ENCODE peak calls at places on chromosomes 13 and 19, in eight cellular contexts. L, X, D, Y, S, I, O and G are unnamed samples. For H3K36me3 and H3K4me1, the result is how much of the 10 kb centered on the place peaks cover.

GRCh38 chr19:36707134-36707533 is 19.7 kb downstream of the ZNF567 start:
- DNase-seq in L (no peak), I (no peak), D (no peak), X (no peak), S (no peak), Y (no peak), O (no peak), G (no peak)

GRCh38 chr13:110661256-110661655 is 44.7 kb downstream of the CARS2 start:
- DNase-seq in D (no peak), X (no peak), O (no peak), L (no peak), I (no peak), S (no peak), Y (no peak), G (no peak)

GRCh38 chr19:45791744-45792481 is 732 bp downstream of the DMWD start:
- DNase-seq in D (no peak), S (no peak), X (no peak), I (no peak), L (no peak), O (no peak), Y (peak), G (no peak)

GRCh38 chr19:51076602-51077213 is 6.0 kb downstream of the KLK14 start:
- DNase-seq in L (no peak), Y (no peak), I (no peak), X (no peak), O (no peak), D (no peak), S (no peak), G (no peak)

GRCh38 chr13:28467034-28467433 is 27.9 kb downstream of the FLT1 start:
- DNase-seq in X (no peak), Y (no peak), L (no peak), I (no peak), S (no peak), O (no peak), D (no peak), G (no peak)

GRCh38 chr13:40254394-40254793 is 412.0 kb downstream of the FOXO1 start:
- DNase-seq in I (no peak), D (no peak), L (no peak), S (no peak), Y (no peak), O (no peak), X (no peak), G (no peak)

GRCh38 chr13:27967736-27968315 is 1.3 kb downstream of the CDX2 start:
- DNase-seq in L (no peak), I (no peak), Y (no peak), X (no peak), D (no peak), S (no peak), O (no peak), G (no peak)

GRCh38 chr13:20969182-20969581 is 66.6 kb upstream of the XPO4 start:
- DNase-seq in Y (no peak), I (peak), D (no peak), X (no peak), L (no peak), O (no peak), S (no peak), G (no peak)

GRCh38 chr13:84400711-84401110 is 518.4 kb upstream of the SLITRK1 start:
- DNase-seq in L (no peak), S (no peak), D (no peak), I (peak), X (no peak), Y (no peak), O (no peak), G (no peak)

DNA sequence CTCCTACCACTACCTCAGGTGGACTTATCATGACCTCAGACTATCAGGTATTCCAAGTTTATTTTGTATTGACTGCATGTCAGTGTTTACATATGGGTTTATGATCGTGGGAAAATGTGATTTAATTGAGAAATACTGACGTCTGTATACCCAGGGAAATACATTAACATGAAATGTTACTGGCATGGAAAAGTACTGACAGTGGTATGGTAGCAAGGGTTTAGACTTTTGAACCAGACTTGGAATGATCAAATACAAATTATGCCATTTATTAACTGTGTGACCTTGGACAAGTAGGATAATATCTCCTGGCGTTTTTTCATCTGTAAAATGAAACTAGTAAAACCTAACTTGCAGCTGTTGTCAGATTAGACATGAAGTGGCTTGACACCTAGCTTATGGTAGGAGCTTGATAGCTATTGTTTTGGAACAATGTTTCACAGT is 147.7 kb downstream of the CDK8 start:
- DNase-seq in Y (no peak), S (no peak), X (no peak), O (no peak), I (no peak), L (no peak), D (no peak), G (no peak)
- H3K36me3 ChIP-seq in Y (under half), S (under half), X (under half), O (under half), I (under half), L (under half), D (under half), G (under half)

GRCh38 chr19:41218615-41219507 is at the start of gene AXL:
- DNase-seq in L (no peak), O (peak), X (peak), I (peak), Y (peak), S (no peak), D (peak), G (peak)

GRCh38 chr19:41219924-41220567 is 1.0 kb downstream of the AXL start:
- DNase-seq in X (peak), O (peak), D (peak), Y (peak), S (no peak), I (peak), L (no peak), G (no peak)

GRCh38 chr19:41223431-41224234 is 4.6 kb downstream of the AXL start:
- DNase-seq in Y (no peak), I (peak), D (peak), L (no peak), O (no peak), X (no peak), S (no peak), G (peak)

GRCh38 chr19:41222240-41222639 is 3.2 kb downstream of the AXL start:
- DNase-seq in O (no peak), D (no peak), Y (no peak), I (no peak), S (no peak), X (no peak), L (no peak), G (no peak)

DNA sequence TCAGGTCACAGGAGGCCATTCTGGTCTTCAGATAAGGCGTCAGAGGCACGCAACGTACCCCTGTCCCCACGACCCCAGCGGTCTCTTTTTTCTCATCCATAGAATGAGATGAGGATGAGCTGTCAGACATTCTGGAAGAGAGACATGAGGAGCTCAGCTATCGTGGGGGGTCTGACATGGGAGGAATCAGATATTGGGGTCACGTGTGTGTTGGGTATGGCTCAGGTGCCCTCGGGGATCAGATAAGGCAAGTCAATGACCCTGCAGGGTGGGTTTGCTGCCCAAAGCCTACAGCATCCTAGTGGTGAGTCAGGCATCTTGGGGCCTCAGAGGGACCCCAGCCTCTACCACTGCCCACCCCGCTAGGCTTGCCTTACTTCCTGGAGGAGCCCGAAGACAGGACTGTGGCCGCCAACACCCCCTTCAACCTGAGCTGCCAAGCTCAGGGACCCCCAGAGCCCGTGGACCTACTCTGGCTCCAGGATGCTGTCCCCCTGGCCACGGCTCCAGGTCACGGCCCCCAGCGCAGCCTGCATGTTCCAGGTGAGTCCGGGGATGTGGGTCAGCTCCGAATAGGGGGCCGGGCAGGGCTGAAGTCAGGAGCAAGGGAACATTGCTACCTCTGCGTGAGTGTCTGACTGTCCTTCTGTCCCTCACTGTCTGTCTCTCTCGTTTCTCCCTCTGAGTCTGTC is 2.6 kb downstream of the AXL start:
- DNase-seq in S (no peak), D (no peak), I (no peak), X (no peak), L (no peak), O (no peak), Y (no peak), G (no peak)
- H3K27ac ChIP-seq in S (no peak), D (no peak), I (no peak), X (peak), L (no peak), O (peak), Y (no peak), G (no peak)

GRCh38 chr13:113950451-113951245 is 23.2 kb downstream of the C13orf46 start:
- DNase-seq in D (no peak), O (no peak), X (no peak), I (no peak), Y (peak), S (peak), L (no peak), G (peak)
- H3K4me1 ChIP-seq in D (under half), O (under half), X (under half), I (under half), Y (under half), S (under half), L (under half), G (under half)

DNA sequence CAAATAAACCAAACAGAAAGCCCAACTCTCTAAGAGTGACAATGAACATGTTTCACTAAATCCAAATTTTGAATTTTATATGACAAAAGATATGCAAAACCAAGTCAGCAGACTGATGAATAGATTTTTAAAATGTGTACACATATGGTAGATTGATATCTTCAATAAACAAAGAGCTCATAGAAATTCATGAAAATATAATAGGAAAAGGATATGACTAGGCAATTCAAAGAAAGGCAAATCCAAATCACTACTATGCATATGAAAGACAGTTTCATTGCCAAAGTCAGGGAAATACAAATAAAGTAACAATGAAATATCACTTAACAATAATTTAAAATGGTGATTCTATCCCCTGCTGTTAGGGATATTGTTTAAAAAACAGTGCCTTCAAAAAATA is 63.7 kb upstream of the NBEA start:
- DNase-seq in L (no peak), S (no peak), D (no peak), Y (no peak), X (no peak), I (no peak), O (no peak), G (no peak)
- H3K36me3 ChIP-seq in L (under half), S (under half), D (under half), Y (under half), X (under half), I (under half), O (under half), G (under half)

GRCh38 chr19:8504171-8504570 is 1.7 kb upstream of the PRAM1 start:
- DNase-seq in D (no peak), S (no peak), L (no peak), Y (no peak), I (no peak), X (no peak), O (no peak), G (no peak)
- H3K27ac ChIP-seq in D (no peak), S (no peak), L (no peak), Y (no peak), I (no peak), X (no peak), O (no peak), G (peak)

GRCh38 chr19:14114439-14114838 is 3.1 kb downstream of the PRKACA start:
- DNase-seq in D (no peak), I (no peak), L (no peak), X (no peak), S (no peak), O (no peak), Y (no peak), G (no peak)
- H3K4me1 ChIP-seq in D (under half), I (under half), L (under half), X (under half), S (under half), O (half or more), Y (under half), G (half or more)

GRCh38 chr19:9570255-9570654 is 14.0 kb downstream of the ZNF121 start:
- DNase-seq in O (no peak), Y (no peak), L (no peak), X (no peak), S (no peak), I (no peak), D (no peak), G (no peak)

GRCh38 chr19:9566729-9567128 is 17.6 kb downstream of the ZNF121 start:
- DNase-seq in X (no peak), L (no peak), D (no peak), I (no peak), S (no peak), Y (no peak), O (no peak), G (no peak)

DNA sequence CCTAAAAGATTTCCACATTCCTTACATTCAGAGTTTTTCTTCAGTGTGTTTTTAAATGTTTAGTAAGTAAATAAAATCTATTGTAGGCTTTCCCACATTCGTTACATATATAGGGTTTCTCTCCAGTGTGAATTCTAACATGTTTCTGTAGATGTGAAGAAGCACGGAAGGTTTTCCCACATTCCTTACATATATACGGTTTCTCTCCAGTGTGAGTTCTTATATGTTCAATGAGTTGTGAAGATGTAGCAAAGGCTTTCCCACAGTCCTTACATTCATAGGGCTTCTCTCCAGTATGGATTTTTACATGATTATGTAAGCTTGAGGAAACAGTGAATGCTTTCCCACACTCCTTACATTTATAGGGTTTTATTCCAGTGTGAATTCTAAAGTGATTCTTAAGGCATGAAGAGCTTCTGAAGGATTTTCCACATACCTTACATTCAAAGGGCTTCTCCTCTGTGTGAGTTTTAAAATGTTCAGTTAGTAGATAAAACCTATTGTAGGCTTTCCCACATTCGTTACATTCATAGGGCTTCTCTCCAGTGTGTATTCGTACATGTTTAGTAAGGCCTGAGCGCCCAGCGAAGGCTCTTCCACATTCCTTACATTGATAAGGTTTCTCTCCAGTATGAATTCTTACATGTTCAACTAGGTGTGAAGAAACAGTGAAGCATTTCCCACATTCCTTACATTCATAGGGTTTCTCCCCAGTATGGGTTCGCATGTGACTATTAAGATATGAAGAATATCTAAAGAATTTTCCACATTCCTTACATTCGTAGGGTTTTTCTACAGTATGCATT is 18.2 kb downstream of the ZNF121 start:
- DNase-seq in I (no peak), L (no peak), Y (no peak), X (no peak), S (no peak), D (no peak), O (no peak), G (no peak)
- H3K36me3 ChIP-seq in I (half or more), L (half or more), Y (half or more), X (under half), S (under half), D (under half), O (under half), G (under half)

GRCh38 chr13:109130093-109130835 is 500.9 kb downstream of the MYO16 start:
- DNase-seq in S (no peak), L (no peak), Y (no peak), O (no peak), X (no peak), I (no peak), D (no peak), G (no peak)
- H3K27ac ChIP-seq in S (no peak), L (no peak), Y (no peak), O (no peak), X (no peak), I (no peak), D (no peak), G (no peak)

GRCh38 chr13:51148223-51148951 is 37.3 kb upstream of the C13orf42 start:
- DNase-seq in X (no peak), D (no peak), Y (peak), O (no peak), L (no peak), I (no peak), S (no peak), G (no peak)
- H3K4me1 ChIP-seq in X (under half), D (under half), Y (under half), O (under half), L (under half), I (under half), S (under half), G (under half)

DNA sequence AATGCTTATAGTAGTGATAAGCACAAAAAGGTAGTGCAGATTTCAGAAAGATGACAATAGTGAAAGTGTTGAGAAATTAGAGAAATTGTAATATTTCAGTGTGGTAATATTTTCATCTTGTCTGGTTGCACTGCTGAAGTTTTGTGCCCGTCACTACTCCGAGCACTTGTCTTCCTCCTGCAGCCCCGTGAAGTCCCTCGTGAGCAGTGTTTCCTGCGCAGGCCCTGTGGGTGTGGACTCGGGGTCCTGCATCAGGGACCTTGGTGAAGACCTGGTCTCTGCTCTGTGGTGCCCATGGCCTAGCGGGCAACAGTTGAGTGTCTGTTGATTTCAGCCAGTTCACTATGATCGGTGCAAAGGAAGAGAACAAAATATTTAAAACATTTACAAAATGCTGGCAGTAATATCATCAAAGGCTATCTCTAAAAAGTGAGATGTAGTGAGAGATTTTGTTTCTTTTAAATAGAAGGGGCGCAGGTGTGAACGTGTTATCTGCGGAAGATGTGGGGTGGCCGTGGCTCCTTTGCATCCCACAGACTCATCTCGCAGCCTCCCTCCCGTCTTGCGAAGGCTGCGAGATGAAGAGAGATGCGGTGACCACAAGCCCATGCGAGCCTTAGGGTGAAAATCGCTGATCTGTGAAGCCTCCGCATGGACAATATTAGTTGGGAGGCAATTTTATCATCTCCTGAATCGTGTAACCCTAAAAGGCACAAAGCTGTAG is 27.7 kb upstream of the DCUN1D2 start:
- DNase-seq in D (no peak), Y (peak), I (no peak), S (no peak), O (no peak), L (no peak), X (no peak), G (no peak)
- H3K36me3 ChIP-seq in D (under half), Y (under half), I (under half), S (under half), O (under half), L (under half), X (under half), G (under half)